ENCODE peak calls at places on chromosome 4, in four cellular contexts. One of them, this sample, is unnamed.
A peak's percentile ranks its signal among the peaks of the same experiment; 100 is the strongest.

GRCh38 chr4:54423066-54423465 is 194.0 kb downstream of the PDGFRA start:
- DNase-seq in SJSA1: no peak
- DNase-seq in CD4-positive, alpha-beta T cell: no peak
- DNase-seq in OCI-LY7: no peak
- DNase-seq in this sample: peak; percentile 20

GRCh38 chr4:74395633-74396032 is 30.7 kb downstream of the EREG start:
- DNase-seq in SJSA1: no peak
- DNase-seq in OCI-LY7: no peak
- DNase-seq in CD4-positive, alpha-beta T cell: no peak
- DNase-seq in this sample: no peak

GRCh38 chr4:53497446-53498069 is 93.7 kb downstream of the LNX1 start:
- DNase-seq in CD4-positive, alpha-beta T cell: no peak
- DNase-seq in SJSA1: no peak
- DNase-seq in OCI-LY7: no peak
- DNase-seq in this sample: no peak

GRCh38 chr4:19009886-19010285 is 988.3 kb upstream of the LCORL start:
- DNase-seq in OCI-LY7: no peak
- DNase-seq in CD4-positive, alpha-beta T cell: no peak
- DNase-seq in SJSA1: no peak
- DNase-seq in this sample: no peak

GRCh38 chr4:4334798-4335520 is 44.9 kb downstream of the ZBTB49 start:
- DNase-seq in OCI-LY7: peak; percentile 85
- DNase-seq in SJSA1: peak; percentile 59
- DNase-seq in CD4-positive, alpha-beta T cell: peak; percentile 61
- DNase-seq in this sample: no peak

GRCh38 chr4:116217781-116218180 is 867.6 kb downstream of the TRAM1L1 start:
- DNase-seq in OCI-LY7: no peak
- DNase-seq in CD4-positive, alpha-beta T cell: no peak
- DNase-seq in SJSA1: no peak
- DNase-seq in this sample: no peak

GRCh38 chr4:186979966-186980745 is 256.5 kb upstream of the FAT1 start:
- DNase-seq in OCI-LY7: no peak
- DNase-seq in SJSA1: no peak
- DNase-seq in CD4-positive, alpha-beta T cell: no peak
- DNase-seq in this sample: no peak

GRCh38 chr4:113012776-113013175 is 36.7 kb upstream of the ANK2 start:
- DNase-seq in CD4-positive, alpha-beta T cell: no peak
- DNase-seq in SJSA1: no peak
- DNase-seq in OCI-LY7: no peak
- DNase-seq in this sample: no peak

GRCh38 chr4:96521046-96521536 is 681.2 kb downstream of the PDHA2 start:
- DNase-seq in OCI-LY7: no peak
- DNase-seq in CD4-positive, alpha-beta T cell: no peak
- DNase-seq in SJSA1: no peak
- DNase-seq in this sample: no peak

GRCh38 chr4:67712650-67713530 is 11.9 kb upstream of the UBA6 start:
- DNase-seq in OCI-LY7: no peak
- DNase-seq in CD4-positive, alpha-beta T cell: no peak
- DNase-seq in SJSA1: no peak
- DNase-seq in this sample: no peak

GRCh38 chr4:80542747-80543146 is 207.2 kb downstream of the CFAP299 start:
- DNase-seq in SJSA1: no peak
- DNase-seq in CD4-positive, alpha-beta T cell: no peak
- DNase-seq in OCI-LY7: no peak
- DNase-seq in this sample: no peak

GRCh38 chr4:80539190-80539589 is 203.7 kb downstream of the CFAP299 start:
- DNase-seq in CD4-positive, alpha-beta T cell: no peak
- DNase-seq in SJSA1: no peak
- DNase-seq in OCI-LY7: no peak
- DNase-seq in this sample: no peak

GRCh38 chr4:80540785-80541469 is 205.4 kb downstream of the CFAP299 start:
- DNase-seq in OCI-LY7: peak; percentile 36
- DNase-seq in CD4-positive, alpha-beta T cell: no peak
- DNase-seq in SJSA1: no peak
- DNase-seq in this sample: no peak

GRCh38 chr4:80538276-80538926 is 202.9 kb downstream of the CFAP299 start:
- DNase-seq in OCI-LY7: no peak
- DNase-seq in SJSA1: no peak
- DNase-seq in CD4-positive, alpha-beta T cell: no peak
- DNase-seq in this sample: peak; percentile 18

DNA sequence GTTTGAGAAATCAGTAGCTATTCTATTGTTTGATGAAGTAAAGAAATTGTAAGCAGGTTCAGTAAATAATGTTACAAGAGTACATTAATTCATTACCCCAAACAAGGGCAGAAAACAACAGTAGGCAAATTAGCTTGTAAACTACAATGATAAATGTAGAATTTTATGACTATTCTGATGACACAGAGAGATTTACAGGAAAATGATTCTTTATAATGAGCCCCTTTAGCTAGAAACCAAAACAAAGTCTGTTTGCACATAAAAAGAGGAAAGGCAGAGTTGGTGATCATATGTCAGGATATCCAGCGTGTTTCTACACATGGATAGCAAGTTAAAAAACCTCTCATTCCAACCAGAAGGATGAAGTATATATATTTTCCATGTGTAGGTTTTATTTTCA is 204.8 kb downstream of the CFAP299 start:
- DNase-seq in OCI-LY7: peak; percentile 15
- DNase-seq in CD4-positive, alpha-beta T cell: no peak
- DNase-seq in SJSA1: no peak
- DNase-seq in this sample: no peak
- H3K27ac ChIP-seq in OCI-LY7: no peak overlapping the region
- H3K27ac ChIP-seq in CD4-positive, alpha-beta T cell: no peak overlapping the region
- H3K27ac ChIP-seq in SJSA1: no peak overlapping the region
- H3K27ac ChIP-seq in this sample: no peak overlapping the region

GRCh38 chr4:143405197-143405730 is 68.6 kb downstream of the GAB1 start:
- DNase-seq in SJSA1: no peak
- DNase-seq in CD4-positive, alpha-beta T cell: no peak
- DNase-seq in OCI-LY7: no peak
- DNase-seq in this sample: no peak

GRCh38 chr4:143403551-143403816 is 66.8 kb downstream of the GAB1 start:
- DNase-seq in SJSA1: no peak
- DNase-seq in OCI-LY7: peak; percentile 80
- DNase-seq in CD4-positive, alpha-beta T cell: no peak
- DNase-seq in this sample: no peak

GRCh38 chr4:143404555-143404954 is 67.9 kb downstream of the GAB1 start:
- DNase-seq in CD4-positive, alpha-beta T cell: no peak
- DNase-seq in OCI-LY7: peak; percentile 96
- DNase-seq in SJSA1: no peak
- DNase-seq in this sample: no peak

GRCh38 chr4:143400082-143400481 is 63.4 kb downstream of the GAB1 start:
- DNase-seq in CD4-positive, alpha-beta T cell: no peak
- DNase-seq in SJSA1: no peak
- DNase-seq in OCI-LY7: no peak
- DNase-seq in this sample: no peak

DNA sequence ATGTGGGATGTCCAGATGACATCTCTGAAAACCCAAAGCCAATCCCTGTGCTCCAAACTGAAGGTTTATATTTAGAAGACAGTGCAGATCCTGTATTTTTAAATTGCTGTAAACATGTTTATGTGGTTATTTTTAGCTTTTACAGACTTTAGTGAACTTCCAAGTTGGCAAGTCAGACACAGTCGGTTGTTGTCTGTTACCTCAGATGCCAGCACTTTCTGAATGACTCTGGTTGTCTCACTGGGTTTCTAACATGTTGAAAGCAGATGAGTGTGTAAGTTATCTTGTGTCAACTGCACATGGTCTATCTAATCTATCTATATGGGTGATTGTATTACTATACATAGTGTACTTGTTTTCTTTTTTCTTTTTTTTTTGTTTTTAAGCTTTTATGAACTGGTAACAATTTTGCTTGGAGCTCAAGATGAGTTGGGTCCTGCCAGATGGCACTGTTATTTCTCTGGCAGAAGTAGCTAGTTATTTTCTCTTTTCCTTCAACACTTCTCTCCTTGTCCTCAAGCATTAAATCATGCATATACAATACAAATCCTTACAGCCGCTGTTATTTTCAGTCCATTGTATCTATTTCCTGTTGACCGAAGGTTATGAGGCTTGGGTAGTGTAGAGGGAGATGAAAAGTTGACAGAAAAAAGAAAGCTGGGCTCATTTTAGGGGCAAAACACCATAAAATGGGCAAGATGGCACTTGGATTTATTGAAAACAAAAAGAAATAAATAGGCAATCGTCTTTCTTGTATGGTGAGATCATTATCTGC is 66.3 kb downstream of the GAB1 start:
- DNase-seq in CD4-positive, alpha-beta T cell: no peak
- DNase-seq in OCI-LY7: peak; percentile 75
- DNase-seq in SJSA1: no peak
- DNase-seq in this sample: no peak
- H3K27ac ChIP-seq in CD4-positive, alpha-beta T cell: no peak overlapping the region
- H3K27ac ChIP-seq in OCI-LY7: peak overlapping the region; percentile 97
- H3K27ac ChIP-seq in SJSA1: no peak overlapping the region
- H3K27ac ChIP-seq in this sample: no peak overlapping the region

GRCh38 chr4:118774321-118774720 is 61.6 kb downstream of the SEC24D start:
- DNase-seq in CD4-positive, alpha-beta T cell: no peak
- DNase-seq in OCI-LY7: no peak
- DNase-seq in SJSA1: no peak
- DNase-seq in this sample: no peak

GRCh38 chr4:118776166-118776954 is 59.6 kb downstream of the SEC24D start:
- DNase-seq in SJSA1: no peak
- DNase-seq in OCI-LY7: no peak
- DNase-seq in CD4-positive, alpha-beta T cell: no peak
- DNase-seq in this sample: no peak

GRCh38 chr4:118774989-118775388 is 60.9 kb downstream of the SEC24D start:
- DNase-seq in CD4-positive, alpha-beta T cell: no peak
- DNase-seq in SJSA1: no peak
- DNase-seq in OCI-LY7: no peak
- DNase-seq in this sample: no peak

GRCh38 chr4:118773082-118773792 is 62.7 kb downstream of the SEC24D start:
- DNase-seq in SJSA1: no peak
- DNase-seq in OCI-LY7: no peak
- DNase-seq in CD4-positive, alpha-beta T cell: no peak
- DNase-seq in this sample: no peak

GRCh38 chr4:118775405-118775804 is 60.5 kb downstream of the SEC24D start:
- DNase-seq in CD4-positive, alpha-beta T cell: no peak
- DNase-seq in SJSA1: no peak
- DNase-seq in OCI-LY7: no peak
- DNase-seq in this sample: no peak
- H3K27ac ChIP-seq in CD4-positive, alpha-beta T cell: no peak overlapping the region
- H3K27ac ChIP-seq in SJSA1: no peak overlapping the region
- H3K27ac ChIP-seq in OCI-LY7: no peak overlapping the region
- H3K27ac ChIP-seq in this sample: no peak overlapping the region

DNA sequence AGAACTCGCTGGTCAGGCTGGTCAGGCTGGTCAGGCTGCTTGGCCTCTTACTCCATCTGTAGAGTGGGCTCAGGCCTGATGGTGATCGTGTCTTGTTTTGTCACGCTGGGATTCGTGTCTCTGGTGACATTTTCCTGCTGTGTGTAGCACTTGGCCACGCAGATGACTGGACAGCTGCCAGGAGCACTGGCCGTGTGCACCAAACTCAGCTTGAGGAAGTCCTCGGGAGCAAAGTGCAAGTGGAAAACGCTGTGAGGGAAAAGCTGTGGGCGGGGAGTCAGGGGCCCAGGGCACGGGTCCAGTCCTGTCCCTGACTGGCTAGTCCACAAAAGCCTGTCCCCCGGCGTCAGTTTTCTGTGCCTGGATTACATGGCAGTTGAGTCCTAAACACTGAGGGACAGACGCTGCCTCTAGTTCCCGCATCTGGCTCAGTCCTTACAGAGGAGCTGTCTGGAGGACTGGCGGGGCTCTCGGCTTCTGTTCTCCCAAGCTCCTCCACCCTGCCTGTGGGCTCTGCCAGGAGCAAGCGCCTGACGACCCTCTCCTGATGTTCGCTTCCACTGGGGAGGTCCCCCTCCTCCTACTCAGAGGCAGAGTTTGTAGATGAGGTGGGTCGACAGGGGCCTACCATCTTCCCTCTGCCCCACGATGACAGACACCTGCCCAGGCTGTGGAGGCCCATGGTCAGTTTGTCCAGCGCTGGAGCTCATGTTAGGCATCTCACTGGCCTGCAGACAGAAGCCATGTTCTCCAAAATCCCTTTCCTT is 35.9 kb upstream of the GRPEL1 start:
- DNase-seq in SJSA1: no peak
- DNase-seq in CD4-positive, alpha-beta T cell: no peak
- DNase-seq in OCI-LY7: no peak
- DNase-seq in this sample: no peak
- H3K27ac ChIP-seq in SJSA1: no peak overlapping the region
- H3K27ac ChIP-seq in CD4-positive, alpha-beta T cell: no peak overlapping the region
- H3K27ac ChIP-seq in OCI-LY7: no peak overlapping the region
- H3K27ac ChIP-seq in this sample: no peak overlapping the region

GRCh38 chr4:86582453-86582852 is 11.7 kb upstream of the PTPN13 start:
- DNase-seq in SJSA1: no peak
- DNase-seq in OCI-LY7: no peak
- DNase-seq in CD4-positive, alpha-beta T cell: no peak
- DNase-seq in this sample: no peak

GRCh38 chr4:86586160-86586572 is 7.9 kb upstream of the PTPN13 start:
- DNase-seq in OCI-LY7: no peak
- DNase-seq in SJSA1: no peak
- DNase-seq in CD4-positive, alpha-beta T cell: no peak
- DNase-seq in this sample: peak; percentile 88

GRCh38 chr4:86592553-86593249 is 1.4 kb upstream of the PTPN13 start:
- DNase-seq in CD4-positive, alpha-beta T cell: no peak
- DNase-seq in SJSA1: no peak
- DNase-seq in OCI-LY7: no peak
- DNase-seq in this sample: no peak

DNA sequence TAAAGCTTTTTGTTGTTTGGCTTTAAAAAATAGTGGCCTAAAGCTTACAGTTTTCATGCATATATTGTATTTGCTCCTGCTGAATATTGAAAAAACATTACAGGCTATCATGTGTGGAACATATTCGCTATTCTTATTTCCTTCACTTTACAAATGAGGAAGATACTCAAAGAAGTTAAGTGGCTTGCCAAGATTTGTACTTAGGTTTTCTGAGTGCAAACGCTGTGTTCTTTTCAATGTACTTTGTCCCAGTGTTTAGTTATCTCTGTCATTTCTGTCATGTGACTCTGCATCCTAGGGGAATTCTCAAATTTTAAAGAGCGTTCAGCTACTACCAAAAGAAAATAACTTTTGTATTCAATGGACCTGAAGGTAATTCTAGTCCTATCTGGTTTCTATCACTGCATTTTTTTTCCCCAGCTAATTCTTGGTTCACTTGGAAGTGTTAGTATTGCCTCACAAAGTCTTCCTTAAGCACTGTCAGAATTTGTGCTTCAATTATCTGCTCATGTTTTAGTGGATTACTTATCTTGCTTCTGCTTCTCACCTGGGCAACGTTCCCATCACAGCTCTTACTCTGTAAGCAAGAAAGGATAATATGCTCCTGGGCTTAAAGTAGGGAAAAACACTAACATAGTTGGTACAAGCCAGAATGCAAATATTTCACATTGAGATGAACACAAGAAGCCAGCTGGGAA is 7.0 kb upstream of the PTPN13 start:
- DNase-seq in SJSA1: no peak
- DNase-seq in OCI-LY7: no peak
- DNase-seq in CD4-positive, alpha-beta T cell: no peak
- DNase-seq in this sample: no peak
- H3K27ac ChIP-seq in SJSA1: no peak overlapping the region
- H3K27ac ChIP-seq in OCI-LY7: no peak overlapping the region
- H3K27ac ChIP-seq in CD4-positive, alpha-beta T cell: no peak overlapping the region
- H3K27ac ChIP-seq in this sample: peak overlapping the region; percentile 86